ENCODE peak calls at places on chromosome 19, in six cellular contexts. F is thoracic aorta, I is gastrocnemius medialis, Q is tibial nerve, H is heart right ventricle, R is right lobe of liver. W is an unnamed sample. For H3K4me1, the result is how much of the 10 kb centered on the place peaks cover.

GRCh38 chr19:44476559-44477408 is 23.5 kb downstream of the ZNF180 start:
- DNase-seq in Q (no peak), I (no peak), H (no peak), F (no peak), R (no peak), W (no peak)

GRCh38 chr19:32691952-32692726 is 518 bp downstream of the NUDT19 start:
- DNase-seq in F (no peak), Q (no peak), I (peak), R (peak), H (peak), W (peak)

GRCh38 chr19:28615546-28615916 is 597.4 kb downstream of the UQCRFS1 start:
- DNase-seq in H (no peak), R (no peak), Q (no peak), F (no peak), I (no peak), W (no peak)

GRCh38 chr19:57664269-57665127 is 4.2 kb upstream of the ZSCAN4 start:
- DNase-seq in Q (no peak), H (peak), I (no peak), F (no peak), R (peak), W (no peak)

GRCh38 chr19:58325623-58326022 is 1.2 kb upstream of the ZSCAN22 start:
- DNase-seq in H (no peak), F (no peak), R (no peak), I (no peak), Q (no peak), W (no peak)

GRCh38 chr19:9345005-9345404 is 17.8 kb upstream of the ZNF177 start:
- DNase-seq in I (no peak), H (no peak), Q (no peak), F (no peak), R (no peak), W (no peak)

GRCh38 chr19:38679839-38680238 is 32.4 kb downstream of the ACTN4 start:
- DNase-seq in I (no peak), R (no peak), F (no peak), H (no peak), Q (no peak), W (no peak)

GRCh38 chr19:4639531-4640246 is 373 bp downstream of the TNFAIP8L1 start:
- DNase-seq in R (peak), I (no peak), Q (no peak), H (peak), F (no peak), W (no peak)

GRCh38 chr19:18349524-18350128 is 9.2 kb downstream of the PGPEP1 start:
- DNase-seq in Q (peak), H (peak), F (no peak), R (no peak), I (peak), W (peak)

GRCh38 chr19:48992571-48993174 is 436 bp downstream of the GYS1 start:
- DNase-seq in R (peak), F (no peak), H (no peak), Q (no peak), I (no peak), W (peak)

GRCh38 chr19:29532956-29533355 is 7.2 kb downstream of the VSTM2B start:
- DNase-seq in R (peak), H (no peak), F (no peak), Q (no peak), I (no peak), W (peak)

GRCh38 chr19:18697680-18698079 is 14.2 kb downstream of the CRTC1 start:
- DNase-seq in R (peak), F (no peak), H (no peak), Q (no peak), I (peak), W (no peak)

GRCh38 chr19:41402010-41402409 is 4.4 kb downstream of the BCKDHA start:
- DNase-seq in F (no peak), I (no peak), R (no peak), Q (no peak), H (no peak), W (no peak)

GRCh38 chr19:41904118-41904870 is 21.3 kb downstream of the ARHGEF1 start:
- DNase-seq in Q (no peak), R (no peak), H (no peak), F (no peak), I (no peak), W (no peak)

GRCh38 chr19:55687281-55688172 is 12.5 kb downstream of the EPN1 start:
- DNase-seq in R (no peak), Q (no peak), I (no peak), H (no peak), F (no peak), W (no peak)

GRCh38 chr19:7980635-7981121 is 24.8 kb downstream of the ELAVL1 start:
- DNase-seq in F (no peak), R (no peak), H (no peak), Q (no peak), I (no peak), W (no peak)

GRCh38 chr19:1102407-1103106 is 1.2 kb upstream of the GPX4 start:
- DNase-seq in H (no peak), I (peak), F (peak), Q (no peak), R (no peak), W (peak)
- H3K4me1 ChIP-seq in H (half or more), I (under half), F (under half), Q (half or more), R (under half), W (half or more)

DNA sequence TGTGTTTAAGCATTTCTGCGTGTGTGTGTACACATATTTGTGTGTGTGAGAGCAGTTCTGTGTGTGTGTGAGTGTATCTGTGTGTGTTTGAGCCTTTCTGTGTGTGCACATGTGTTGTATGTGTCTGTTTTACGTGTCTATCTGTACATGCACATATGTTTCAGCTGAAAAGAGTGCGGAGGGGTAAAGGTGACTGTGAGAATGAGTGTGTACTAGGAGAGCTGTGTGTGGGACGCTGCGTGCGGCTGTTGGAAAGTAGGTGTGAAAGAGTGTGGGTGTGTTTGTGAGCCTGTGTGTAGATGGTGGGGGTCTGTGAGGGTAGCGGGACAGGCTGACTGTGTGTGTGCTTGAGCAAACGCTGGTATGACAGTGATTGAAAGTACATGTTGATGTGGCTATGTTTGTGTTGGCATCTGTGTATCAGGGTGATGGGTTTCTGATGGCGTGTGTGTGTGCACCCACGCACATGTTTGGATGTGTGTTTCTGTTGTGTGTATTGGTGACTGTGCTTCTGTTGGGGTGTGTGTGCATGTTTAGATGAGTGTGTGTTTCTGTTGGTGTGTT is 7.5 kb upstream of the TPM4 start:
- DNase-seq in R (no peak), Q (no peak), I (no peak), F (no peak), H (no peak), W (peak)
- H3K27ac ChIP-seq in R (no peak), Q (no peak), I (no peak), F (peak), H (no peak), W (peak)

DNA sequence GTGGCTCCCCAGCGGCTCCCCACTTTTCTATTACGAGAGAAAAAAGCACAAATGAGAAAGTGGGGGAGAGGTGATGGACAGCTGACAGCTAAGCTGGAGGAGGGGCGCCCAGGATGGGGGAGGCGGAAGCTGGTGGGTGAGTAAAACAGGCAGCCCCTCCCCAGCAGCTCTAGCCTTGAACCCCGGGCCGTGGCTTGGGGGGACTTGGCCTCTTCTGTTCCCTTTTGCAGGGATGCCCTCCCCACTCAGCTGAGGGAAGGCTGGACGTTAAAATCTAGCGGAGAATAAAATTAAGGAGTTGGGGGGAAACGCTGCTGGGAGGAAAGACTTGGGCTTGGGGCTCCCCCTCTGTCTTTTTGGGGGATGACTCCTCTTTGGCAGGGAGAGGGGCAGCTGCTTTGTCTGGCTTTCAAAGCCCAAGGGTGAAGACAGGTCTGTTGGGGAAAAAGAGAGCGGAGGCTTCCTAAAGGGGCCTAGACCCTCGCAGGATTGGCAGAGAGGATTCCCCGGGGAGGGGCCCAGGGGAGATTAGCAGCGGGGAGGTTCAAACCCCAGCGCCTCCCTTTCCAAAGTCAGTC is 1.4 kb upstream of the SAMD1 start:
- DNase-seq in R (no peak), H (no peak), Q (no peak), F (no peak), I (no peak), W (no peak)
- TF ChIP-seq CTCF in R (no peak), H (no peak), Q (no peak), F (no peak), I (no peak), W (no peak)

GRCh38 chr19:10550336-10550735 is 6.6 kb downstream of the ATG4D start:
- DNase-seq in H (no peak), I (no peak), Q (no peak), R (no peak), F (no peak), W (no peak)

GRCh38 chr19:10551698-10552301 is 8.1 kb downstream of the ATG4D start:
- DNase-seq in Q (no peak), F (no peak), H (no peak), R (no peak), I (no peak), W (no peak)

GRCh38 chr19:10546817-10547216 is 3.1 kb downstream of the ATG4D start:
- DNase-seq in R (no peak), H (no peak), F (no peak), I (no peak), Q (no peak), W (no peak)

GRCh38 chr19:10549733-10550132 is 6.0 kb downstream of the ATG4D start:
- DNase-seq in I (no peak), R (no peak), Q (no peak), H (no peak), F (no peak), W (no peak)

GRCh38 chr19:10548746-10549276 is 5.1 kb downstream of the ATG4D start:
- DNase-seq in R (no peak), F (no peak), Q (no peak), I (no peak), H (no peak), W (no peak)
- H3K4me1 ChIP-seq in R (under half), F (under half), Q (under half), I (under half), H (under half), W (under half)

DNA sequence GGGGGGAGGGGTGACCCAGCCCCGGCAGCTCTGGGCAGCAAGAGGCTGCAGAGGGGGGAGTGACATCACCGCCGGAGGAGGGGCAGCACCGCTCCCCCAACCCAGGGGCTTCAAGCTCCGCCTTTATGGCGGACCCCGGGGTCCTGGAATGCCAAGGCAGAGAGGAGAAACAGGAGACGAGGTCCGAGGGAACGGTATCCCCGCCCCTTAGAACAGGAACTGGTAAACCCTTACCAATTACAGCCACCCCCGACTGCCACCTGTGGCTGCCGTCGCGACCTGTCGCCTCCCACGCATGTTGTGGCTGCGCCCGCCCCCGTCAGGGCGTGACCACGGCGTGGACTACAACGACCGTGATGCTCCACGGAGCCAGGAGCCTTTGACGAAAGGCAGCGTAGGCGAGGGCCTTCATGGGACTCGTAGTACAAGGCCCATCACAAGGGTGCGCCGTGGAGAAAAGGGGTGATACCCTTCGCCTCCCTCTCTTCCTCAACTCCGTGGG is 4.1 kb upstream of the KCNC3 start:
- DNase-seq in F (peak), H (peak), R (peak), I (peak), Q (peak), W (peak)
- H3K27ac ChIP-seq in F (peak), H (peak), R (peak), I (peak), Q (no peak), W (no peak)

DNA sequence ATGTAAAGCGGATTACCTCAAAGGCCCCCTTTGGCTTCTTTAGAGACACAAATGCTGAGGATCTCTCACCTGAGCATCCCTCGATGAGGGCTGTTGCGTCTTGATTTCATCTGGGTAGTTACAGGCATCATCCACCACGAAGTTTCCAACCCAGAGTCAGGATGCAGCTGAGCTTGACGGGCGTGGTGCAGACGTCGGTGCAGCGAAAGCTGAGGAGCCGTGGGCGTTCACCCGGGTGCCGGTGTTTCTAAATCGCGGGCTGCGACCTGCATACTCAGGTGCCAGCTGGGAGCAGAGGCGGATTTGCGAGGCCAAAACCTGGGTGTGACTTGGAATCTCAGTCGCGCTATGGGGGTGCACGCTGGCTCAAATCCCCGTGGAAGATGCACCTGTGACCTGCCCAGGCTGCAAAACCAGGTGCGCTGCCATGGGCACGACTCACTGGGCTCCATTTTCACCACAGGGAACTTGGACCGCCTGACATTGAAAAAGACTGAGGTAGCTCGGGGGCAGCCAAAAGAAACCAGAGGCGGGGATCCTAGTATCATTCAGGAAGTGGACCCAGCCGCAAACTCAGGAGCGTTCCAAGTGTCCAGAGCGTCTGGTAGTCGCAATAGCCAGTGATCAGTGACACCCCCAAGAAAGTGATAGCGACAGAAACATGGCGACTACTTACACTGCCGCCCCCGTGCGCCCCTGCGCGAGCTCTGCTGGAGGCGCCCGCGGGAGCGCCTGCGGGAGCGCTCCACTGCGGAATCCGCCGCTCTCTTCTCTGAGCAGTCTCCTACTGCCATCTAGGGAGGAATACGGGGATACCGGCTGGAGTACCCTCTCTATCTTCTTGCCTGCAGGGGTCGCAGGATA is 36.4 kb upstream of the IGFL4 start:
- DNase-seq in F (no peak), R (no peak), I (no peak), H (no peak), Q (no peak), W (no peak)
- TF ChIP-seq CTCF in F (peak), R (peak), I (no peak), H (peak), Q (peak), W (peak)

DNA sequence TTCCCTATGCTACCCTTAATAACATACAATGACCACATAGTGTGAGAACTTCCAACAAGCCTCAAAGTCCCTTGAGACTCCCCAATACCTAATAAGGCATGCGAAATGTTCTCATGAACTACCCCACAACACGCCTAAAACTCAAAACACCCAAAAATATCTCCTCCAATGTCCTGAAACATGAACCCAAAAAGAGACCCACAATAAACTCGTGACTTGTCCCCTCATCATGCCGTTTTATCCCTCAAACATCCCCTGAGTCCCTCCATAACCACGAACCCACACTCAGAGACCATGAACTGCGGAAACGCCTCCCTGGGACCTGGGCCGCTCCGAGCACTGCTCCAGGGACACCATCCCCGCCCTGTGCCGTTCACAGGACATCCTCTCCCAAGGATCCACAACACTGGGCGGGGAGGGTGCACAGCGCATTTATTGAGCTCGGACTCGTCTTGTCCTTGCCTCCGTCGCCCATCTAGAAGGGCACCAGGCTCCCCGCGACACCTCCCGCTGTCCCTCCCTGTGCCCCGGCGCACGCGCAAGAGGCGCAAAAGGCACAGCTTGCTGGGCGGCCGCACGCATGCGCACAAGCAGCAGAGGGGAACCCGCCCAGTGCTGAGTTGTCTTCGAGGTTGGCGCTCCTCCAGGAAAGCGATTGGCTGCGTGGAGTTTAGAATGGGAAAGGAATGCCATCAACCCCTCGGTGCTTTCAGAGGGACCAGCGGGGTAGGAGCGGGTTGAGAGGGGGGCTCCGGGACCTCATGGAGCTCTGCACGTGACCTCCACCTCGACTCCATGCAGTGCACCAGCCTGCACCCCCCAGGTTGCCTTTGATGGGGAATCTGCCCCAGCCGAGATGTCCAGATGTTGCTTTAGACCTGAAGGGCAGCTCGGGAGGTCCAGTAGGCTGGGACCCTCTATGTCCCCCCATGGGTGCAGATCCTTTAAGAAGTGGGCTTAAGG is 8.8 kb downstream of the FXYD3 start:
- DNase-seq in H (peak), I (peak), F (peak), Q (peak), R (peak), W (peak)
- H3K4me1 ChIP-seq in H (under half), I (half or more), F (under half), Q (half or more), R (under half), W (under half)